ENCODE peak calls at places on chromosomes 7 and 10, in five cellular contexts. One of them, this sample, is unnamed.

GRCh38 chr10:124648738-124649137 is 95.4 kb downstream of the FAM53B start:
- DNase-seq in fibroblast of the aortic adventitia: peak; percentile 64
- DNase-seq in HL-60: peak; percentile 94
- DNase-seq in heart right ventricle: peak; percentile 82
- DNase-seq in dorsolateral prefrontal cortex: peak; percentile 59
- DNase-seq in this sample: no peak

GRCh38 chr10:126939706-126940105 is 34.5 kb downstream of the DOCK1 start:
- DNase-seq in dorsolateral prefrontal cortex: no peak
- DNase-seq in HL-60: no peak
- DNase-seq in fibroblast of the aortic adventitia: no peak
- DNase-seq in heart right ventricle: no peak
- DNase-seq in this sample: no peak

GRCh38 chr7:108181073-108181985 is 51.2 kb upstream of the LAMB4 start:
- DNase-seq in heart right ventricle: no peak
- DNase-seq in dorsolateral prefrontal cortex: no peak
- DNase-seq in fibroblast of the aortic adventitia: peak; percentile 86
- DNase-seq in HL-60: no peak
- DNase-seq in this sample: no peak

GRCh38 chr7:15720849-15721471 is 34.5 kb upstream of the MEOX2 start:
- DNase-seq in fibroblast of the aortic adventitia: peak; percentile 77
- DNase-seq in heart right ventricle: peak; percentile 52
- DNase-seq in HL-60: peak; percentile 26
- DNase-seq in dorsolateral prefrontal cortex: no peak
- DNase-seq in this sample: no peak

GRCh38 chr7:40525764-40526163 is 391.0 kb downstream of the SUGCT start:
- DNase-seq in heart right ventricle: no peak
- DNase-seq in dorsolateral prefrontal cortex: no peak
- DNase-seq in fibroblast of the aortic adventitia: no peak
- DNase-seq in HL-60: no peak
- DNase-seq in this sample: no peak

GRCh38 chr7:56079450-56080185 is 13.1 kb downstream of the PHKG1 start:
- DNase-seq in fibroblast of the aortic adventitia: peak; percentile 68
- DNase-seq in heart right ventricle: peak; percentile 89
- DNase-seq in HL-60: no peak
- DNase-seq in dorsolateral prefrontal cortex: peak; percentile 75
- DNase-seq in this sample: peak; percentile 93

GRCh38 chr10:98331888-98332287 is 63.9 kb upstream of the LOXL4 start:
- DNase-seq in HL-60: peak; percentile 42
- DNase-seq in dorsolateral prefrontal cortex: no peak
- DNase-seq in heart right ventricle: no peak
- DNase-seq in fibroblast of the aortic adventitia: no peak
- DNase-seq in this sample: no peak

GRCh38 chr10:121753726-121754476 is 155.7 kb upstream of the FGFR2 start:
- DNase-seq in dorsolateral prefrontal cortex: no peak
- DNase-seq in heart right ventricle: no peak
- DNase-seq in fibroblast of the aortic adventitia: peak; percentile 72
- DNase-seq in HL-60: no peak
- DNase-seq in this sample: no peak

GRCh38 chr7:123583821-123584220 is 17.8 kb upstream of the ASB15 start:
- DNase-seq in HL-60: no peak
- DNase-seq in heart right ventricle: no peak
- DNase-seq in dorsolateral prefrontal cortex: no peak
- DNase-seq in fibroblast of the aortic adventitia: no peak
- DNase-seq in this sample: no peak

GRCh38 chr7:5523052-5523711 is 99.5 kb upstream of the TNRC18 start:
- DNase-seq in fibroblast of the aortic adventitia: peak; percentile 48
- DNase-seq in HL-60: no peak
- DNase-seq in heart right ventricle: no peak
- DNase-seq in dorsolateral prefrontal cortex: no peak
- DNase-seq in this sample: no peak

GRCh38 chr10:100349672-100350071 is 2.6 kb downstream of the SCD start:
- DNase-seq in dorsolateral prefrontal cortex: no peak
- DNase-seq in fibroblast of the aortic adventitia: no peak
- DNase-seq in heart right ventricle: no peak
- DNase-seq in HL-60: no peak
- DNase-seq in this sample: no peak

GRCh38 chr10:100350914-100351485 is 4.0 kb downstream of the SCD start:
- DNase-seq in dorsolateral prefrontal cortex: no peak
- DNase-seq in fibroblast of the aortic adventitia: no peak
- DNase-seq in HL-60: no peak
- DNase-seq in heart right ventricle: no peak
- DNase-seq in this sample: no peak

GRCh38 chr10:100348389-100348927 is 1.4 kb downstream of the SCD start:
- DNase-seq in fibroblast of the aortic adventitia: no peak
- DNase-seq in HL-60: no peak
- DNase-seq in heart right ventricle: no peak
- DNase-seq in dorsolateral prefrontal cortex: no peak
- DNase-seq in this sample: no peak

GRCh38 chr10:100347568-100348195 is 649 bp downstream of the SCD start:
- DNase-seq in heart right ventricle: no peak
- DNase-seq in dorsolateral prefrontal cortex: no peak
- DNase-seq in HL-60: peak; percentile 15
- DNase-seq in fibroblast of the aortic adventitia: no peak
- DNase-seq in this sample: no peak

DNA sequence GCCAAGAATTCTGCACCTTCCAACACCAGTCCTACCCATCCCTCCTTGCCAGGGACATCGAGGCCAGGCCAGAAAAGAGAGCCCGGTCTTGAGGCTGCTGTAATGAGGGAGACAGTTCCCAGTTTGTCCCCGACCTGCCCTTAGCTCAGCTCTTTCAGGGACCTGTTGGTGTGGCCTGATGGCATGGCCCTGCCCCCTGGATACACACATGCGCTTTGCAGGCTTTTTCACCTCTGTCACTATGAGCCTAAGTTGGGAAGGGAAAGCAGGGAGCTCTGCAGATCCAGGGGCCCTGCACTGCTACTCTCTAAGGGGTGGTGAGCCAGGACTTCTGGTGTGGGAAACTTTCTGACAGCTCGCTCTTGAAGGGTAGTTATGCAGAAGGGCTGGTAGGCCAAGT is 2.1 kb downstream of the SCD start:
- DNase-seq in HL-60: no peak
- DNase-seq in heart right ventricle: no peak
- DNase-seq in dorsolateral prefrontal cortex: no peak
- DNase-seq in fibroblast of the aortic adventitia: no peak
- DNase-seq in this sample: no peak
- H3K4me3 ChIP-seq in HL-60: peak overlapping the region; percentile 81
- H3K4me3 ChIP-seq in heart right ventricle: no peak overlapping the region
- H3K4me3 ChIP-seq in dorsolateral prefrontal cortex: peak overlapping the region; percentile 92
- H3K4me3 ChIP-seq in fibroblast of the aortic adventitia: peak overlapping the region; percentile 88
- H3K4me3 ChIP-seq in this sample: no peak overlapping the region

DNA sequence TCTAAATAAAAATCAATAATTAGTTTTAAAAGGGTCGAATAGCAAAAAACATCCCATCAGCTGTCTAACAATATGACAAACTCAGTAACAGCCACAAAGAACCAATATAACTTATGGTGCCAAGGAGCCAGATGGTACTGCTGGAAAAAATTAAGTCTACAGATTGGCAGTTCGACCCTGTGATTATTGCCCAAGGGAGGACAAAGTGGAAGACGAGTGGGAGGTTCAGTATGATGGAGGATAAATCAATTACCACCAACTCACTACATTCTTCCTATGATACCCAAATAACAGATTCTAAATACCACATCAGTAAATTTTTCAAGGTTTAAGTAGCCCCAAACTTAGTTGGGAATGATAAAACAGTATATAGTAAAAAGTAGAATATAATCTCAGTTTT is 48.9 kb downstream of the SKAP2 start:
- DNase-seq in heart right ventricle: no peak
- DNase-seq in dorsolateral prefrontal cortex: no peak
- DNase-seq in fibroblast of the aortic adventitia: no peak
- DNase-seq in HL-60: no peak
- DNase-seq in this sample: no peak
- TF ChIP-seq CTCF in heart right ventricle: no peak
- TF ChIP-seq CTCF in dorsolateral prefrontal cortex: no peak
- TF ChIP-seq CTCF in fibroblast of the aortic adventitia: no peak
- TF ChIP-seq CTCF in HL-60: no peak
- TF ChIP-seq CTCF in this sample: no peak

GRCh38 chr10:114100848-114101741 is 57.4 kb downstream of the ADRB1 start:
- DNase-seq in heart right ventricle: peak; percentile 31
- DNase-seq in fibroblast of the aortic adventitia: peak; percentile 33
- DNase-seq in HL-60: no peak
- DNase-seq in dorsolateral prefrontal cortex: no peak
- DNase-seq in this sample: no peak
- H3K4me3 ChIP-seq in heart right ventricle: peak overlapping the region; percentile 55
- H3K4me3 ChIP-seq in fibroblast of the aortic adventitia: peak overlapping the region; percentile 51
- H3K4me3 ChIP-seq in HL-60: peak overlapping the region; percentile 19
- H3K4me3 ChIP-seq in dorsolateral prefrontal cortex: peak overlapping the region; percentile 42
- H3K4me3 ChIP-seq in this sample: peak overlapping the region; percentile 49

GRCh38 chr7:142301299-142301698 is 43.4 kb upstream of the PRSS58 start:
- DNase-seq in heart right ventricle: no peak
- DNase-seq in dorsolateral prefrontal cortex: no peak
- DNase-seq in fibroblast of the aortic adventitia: no peak
- DNase-seq in HL-60: peak; percentile 81
- DNase-seq in this sample: peak; percentile 45

GRCh38 chr7:142301923-142302550 is 44.2 kb upstream of the PRSS58 start:
- DNase-seq in dorsolateral prefrontal cortex: no peak
- DNase-seq in fibroblast of the aortic adventitia: peak; percentile 16
- DNase-seq in HL-60: peak; percentile 46
- DNase-seq in heart right ventricle: no peak
- DNase-seq in this sample: peak; percentile 39

GRCh38 chr7:142298631-142299030 is 40.8 kb upstream of the PRSS58 start:
- DNase-seq in HL-60: peak; percentile 18
- DNase-seq in dorsolateral prefrontal cortex: no peak
- DNase-seq in heart right ventricle: no peak
- DNase-seq in fibroblast of the aortic adventitia: no peak
- DNase-seq in this sample: no peak

GRCh38 chr7:142299226-142299625 is 41.4 kb upstream of the PRSS58 start:
- DNase-seq in dorsolateral prefrontal cortex: no peak
- DNase-seq in HL-60: no peak
- DNase-seq in fibroblast of the aortic adventitia: no peak
- DNase-seq in heart right ventricle: no peak
- DNase-seq in this sample: no peak

GRCh38 chr7:142300689-142301088 is 42.8 kb upstream of the PRSS58 start:
- DNase-seq in fibroblast of the aortic adventitia: no peak
- DNase-seq in dorsolateral prefrontal cortex: no peak
- DNase-seq in HL-60: peak; percentile 47
- DNase-seq in heart right ventricle: no peak
- DNase-seq in this sample: peak; percentile 57
- TF ChIP-seq CTCF in fibroblast of the aortic adventitia: no peak
- TF ChIP-seq CTCF in dorsolateral prefrontal cortex: no peak
- TF ChIP-seq CTCF in HL-60: peak; percentile 28
- TF ChIP-seq CTCF in heart right ventricle: no peak
- TF ChIP-seq CTCF in this sample: no peak

This sample was measured in esophagus muscularis mucosa.